ENCODE peak calls at places on chromosomes 3 and 15, in six cellular contexts. S, F, K, T, V and R are unnamed samples.
A peak's percentile ranks its signal among the peaks of the same experiment; 100 is the strongest.

GRCh38 chr3:3625461-3626271 is 173.6 kb upstream of the LRRN1 start:
- DNase-seq in S (no peak), F (no peak), K (no peak), T (no peak), V (no peak), R (no peak)

GRCh38 chr3:81726735-81727134 is 34.7 kb downstream of the GBE1 start:
- DNase-seq in S (no peak), F (no peak), K (no peak), T (peak; percentile 70), V (no peak), R (no peak)

GRCh38 chr15:87144775-87145174 is 1065.1 kb downstream of the AGBL1 start:
- DNase-seq in S (no peak), F (no peak), K (no peak), T (no peak), V (peak; percentile 8), R (no peak)

GRCh38 chr3:58058654-58059263 is 50.5 kb downstream of the FLNB start:
- DNase-seq in S (no peak), F (no peak), K (no peak), T (no peak), V (peak; percentile 40), R (no peak)

GRCh38 chr3:47732143-47732542 is 49.5 kb downstream of the SMARCC1 start:
- DNase-seq in S (no peak), F (no peak), K (no peak), T (no peak), V (no peak), R (no peak)

GRCh38 chr15:45144775-45145174 is 15.0 kb downstream of the DUOX1 start:
- DNase-seq in S (no peak), F (no peak), K (no peak), T (no peak), V (no peak), R (no peak)

GRCh38 chr3:37753428-37753827 is 108.3 kb upstream of the CTDSPL start:
- DNase-seq in S (no peak), F (no peak), K (no peak), T (no peak), V (peak; percentile 40), R (no peak)

GRCh38 chr3:164004205-164004604 is 1074.1 kb downstream of the SI start:
- DNase-seq in S (no peak), F (no peak), K (no peak), T (no peak), V (no peak), R (peak; percentile 45)

GRCh38 chr3:184952671-184953070 is 140.7 kb downstream of the VPS8 start:
- DNase-seq in S (no peak), F (no peak), K (no peak), T (peak; percentile 48), V (peak; percentile 25), R (no peak)

GRCh38 chr3:67459131-67459530 is 195.3 kb downstream of the SUCLG2 start:
- DNase-seq in S (no peak), F (no peak), K (no peak), T (peak; percentile 3), V (peak; percentile 59), R (no peak)

GRCh38 chr3:3633761-3634160 is 165.5 kb upstream of the LRRN1 start:
- DNase-seq in S (no peak), F (no peak), K (no peak), T (no peak), V (no peak), R (no peak)

GRCh38 chr3:135412475-135412874 is 553.1 kb upstream of the PPP2R3A start:
- DNase-seq in S (no peak), F (no peak), K (no peak), T (no peak), V (no peak), R (no peak)

GRCh38 chr3:11211531-11212300 is 57.4 kb downstream of the HRH1 start:
- DNase-seq in S (no peak), F (no peak), K (no peak), T (peak; percentile 23), V (peak; percentile 57), R (no peak)

GRCh38 chr3:28542351-28542750 is 193.7 kb upstream of the AZI2 start:
- DNase-seq in S (no peak), F (no peak), K (no peak), T (no peak), V (no peak), R (no peak)

GRCh38 chr3:181726351-181727121 is 14.8 kb downstream of the SOX2 start:
- DNase-seq in S (no peak), F (no peak), K (no peak), T (no peak), V (no peak), R (no peak)

GRCh38 chr3:58234516-58234931 is 3.1 kb upstream of the ABHD6 start:
- DNase-seq in S (no peak), F (no peak), K (no peak), T (peak; percentile 60), V (peak; percentile 56), R (no peak)

GRCh38 chr3:43857361-43858051 is 166.8 kb downstream of the ABHD5 start:
- DNase-seq in S (no peak), F (no peak), K (no peak), T (peak; percentile 25), V (peak; percentile 52), R (no peak)

DNA sequence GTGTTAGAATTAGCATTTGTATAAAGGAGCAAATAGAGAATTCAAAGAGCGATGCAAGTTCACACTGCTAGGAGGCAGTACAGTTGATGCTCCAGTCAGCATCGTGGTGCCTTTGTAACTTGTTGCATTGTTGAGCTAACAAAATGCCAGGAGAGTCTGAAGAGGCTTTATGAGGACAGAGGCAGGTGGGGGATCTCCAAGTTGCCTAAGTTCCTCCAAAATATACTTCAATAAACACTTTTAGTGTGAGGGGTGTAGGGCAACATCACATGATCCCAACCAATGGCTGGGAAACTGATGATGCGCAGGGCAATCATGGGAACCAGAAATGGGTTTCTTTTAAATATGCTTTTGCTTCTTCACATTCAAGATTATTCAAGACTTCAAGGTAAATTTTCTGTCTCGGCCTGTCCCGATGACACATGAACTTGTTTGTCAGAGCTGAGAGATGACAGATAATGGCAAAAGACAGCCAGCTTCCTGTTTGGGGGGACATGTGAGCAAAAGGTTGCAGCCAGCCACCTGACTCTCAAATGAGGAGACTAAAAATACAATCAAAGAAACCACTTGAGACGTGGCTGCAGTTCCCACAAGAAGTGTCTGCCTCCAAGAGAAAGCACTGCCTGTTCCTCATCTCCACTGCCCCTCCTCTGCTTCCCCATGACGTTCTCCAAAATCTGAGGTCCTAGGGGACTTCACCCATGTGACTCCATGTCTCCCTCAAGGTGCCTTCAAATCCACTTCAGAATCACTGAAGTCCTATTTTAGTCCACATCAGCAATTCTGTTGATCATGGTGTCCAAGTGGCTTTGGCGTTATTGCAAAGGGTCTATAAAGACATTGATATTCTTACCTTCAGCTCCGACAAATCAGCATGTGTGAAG is 39.3 kb downstream of the KLHL6 start:
- DNase-seq in S (no peak), F (peak; percentile 74), K (no peak), T (no peak), V (no peak), R (no peak)
- H3K4me3 ChIP-seq in S (no peak overlapping the region), F (no peak overlapping the region), K (no peak overlapping the region), T (no peak overlapping the region), V (no peak overlapping the region), R (no peak overlapping the region)

DNA sequence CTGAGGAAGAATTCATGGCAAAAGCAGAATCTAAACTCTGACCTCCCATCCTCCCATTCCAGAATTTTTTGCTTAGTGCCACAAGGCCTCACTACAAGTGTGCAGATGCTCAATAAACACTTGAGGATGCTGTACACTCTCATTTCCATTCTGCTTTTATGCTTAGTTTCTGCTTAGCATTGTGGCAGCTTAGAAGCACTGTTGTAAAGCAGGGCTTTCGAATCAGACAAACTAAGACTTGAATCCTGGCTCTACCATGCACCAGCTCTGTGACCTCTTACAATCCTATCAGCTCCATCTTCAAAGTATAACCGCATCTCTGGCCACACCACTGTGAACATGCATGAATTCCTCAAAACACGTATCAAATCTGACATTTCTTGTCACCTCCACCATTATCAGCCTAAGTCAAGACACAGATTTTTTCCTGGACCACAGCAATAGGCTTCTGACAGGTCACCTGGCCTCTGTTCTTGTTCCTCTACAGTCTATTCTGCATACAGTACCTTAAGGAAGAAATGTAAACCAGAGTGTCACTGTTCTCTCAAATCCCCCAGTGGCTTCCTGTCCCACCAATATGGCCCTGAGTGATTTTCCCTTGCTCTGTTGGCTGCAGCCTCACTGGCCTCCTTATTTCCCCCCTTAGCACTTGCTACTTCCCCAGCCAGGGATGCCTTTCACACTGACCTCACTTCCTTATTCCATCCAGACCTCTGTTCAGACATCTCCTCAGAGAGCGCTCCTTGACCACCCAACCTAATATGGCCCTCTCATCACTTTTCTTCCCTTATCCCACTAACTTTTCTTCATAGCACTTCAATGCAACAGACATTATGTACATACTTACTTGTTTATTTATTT is 8.1 kb upstream of the PHC3 start:
- DNase-seq in S (no peak), F (no peak), K (no peak), T (no peak), V (no peak), R (no peak)
- H3K4me3 ChIP-seq in S (peak overlapping the region; percentile 8), F (no peak overlapping the region), K (no peak overlapping the region), T (no peak overlapping the region), V (no peak overlapping the region), R (no peak overlapping the region)

GRCh38 chr15:90881978-90882721 is 2.2 kb upstream of the FES start:
- DNase-seq in S (no peak), F (no peak), K (no peak), T (no peak), V (no peak), R (no peak)

GRCh38 chr15:90883526-90883931 is 775 bp upstream of the FES start:
- DNase-seq in S (no peak), F (no peak), K (no peak), T (no peak), V (no peak), R (no peak)

GRCh38 chr15:90883971-90884718 is at the start of gene FES:
- DNase-seq in S (no peak), F (no peak), K (peak; percentile 89), T (peak; percentile 40), V (peak; percentile 52), R (no peak)

GRCh38 chr15:90881181-90881977 is 2.9 kb upstream of the FES start:
- DNase-seq in S (no peak), F (no peak), K (no peak), T (no peak), V (no peak), R (no peak)

DNA sequence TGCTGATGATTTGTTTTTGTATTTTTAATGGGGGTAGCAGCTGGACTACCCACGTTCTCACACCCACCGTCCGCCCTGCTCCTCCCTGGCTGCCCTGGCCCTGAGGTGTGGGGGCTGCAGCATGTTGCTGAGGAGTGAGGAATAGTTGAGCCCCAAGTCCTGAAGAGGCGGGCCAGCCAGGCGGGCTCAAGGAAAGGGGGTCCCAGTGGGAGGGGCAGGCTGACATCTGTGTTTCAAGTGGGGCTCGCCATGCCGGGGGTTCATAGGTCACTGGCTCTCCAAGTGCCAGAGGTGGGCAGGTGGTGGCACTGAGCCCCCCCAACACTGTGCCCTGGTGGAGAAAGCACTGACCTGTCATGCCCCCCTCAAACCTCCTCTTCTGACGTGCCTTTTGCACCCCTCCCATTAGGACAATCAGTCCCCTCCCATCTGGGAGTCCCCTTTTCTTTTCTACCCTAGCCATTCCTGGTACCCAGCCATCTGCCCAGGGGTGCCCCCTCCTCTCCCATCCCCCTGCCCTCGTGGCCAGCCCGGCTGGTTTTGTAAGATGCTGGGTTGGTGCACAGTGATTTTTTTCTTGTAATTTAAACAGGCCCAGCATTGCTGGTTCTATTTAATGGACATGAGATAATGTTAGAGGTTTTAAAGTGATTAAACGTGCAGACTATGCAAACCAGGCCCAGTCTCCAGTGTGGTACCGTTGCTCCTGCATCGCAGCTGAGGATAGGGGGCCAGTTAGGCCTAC is 1.4 kb upstream of the FES start:
- DNase-seq in S (no peak), F (no peak), K (no peak), T (no peak), V (no peak), R (no peak)
- H3K4me3 ChIP-seq in S (no peak overlapping the region), F (no peak overlapping the region), K (no peak overlapping the region), T (no peak overlapping the region), V (no peak overlapping the region), R (no peak overlapping the region)

GRCh38 chr15:60661075-60661645 is 182.2 kb upstream of the ICE2 start:
- DNase-seq in S (no peak), F (no peak), K (no peak), T (no peak), V (no peak), R (no peak)
- H3K4me3 ChIP-seq in S (no peak overlapping the region), F (no peak overlapping the region), K (no peak overlapping the region), T (peak overlapping the region; percentile 57), V (no peak overlapping the region), R (no peak overlapping the region)